ENCODE peak calls at places on chromosomes 7 and 10, in eight cellular contexts. One of them, this sample, is unnamed. For H3K9me3, the result is how much of the 10 kb centered on the place peaks cover.

GRCh38 chr10:44352316-44353127 is 32.4 kb downstream of the CXCL12 start:
- DNase-seq in tibial nerve: no peak
- DNase-seq in stomach: peak
- DNase-seq in IMR-90: peak
- DNase-seq in transverse colon: peak
- DNase-seq in right lobe of liver: no peak
- DNase-seq in A549: no peak
- DNase-seq in heart left ventricle: peak
- DNase-seq in this sample: no peak

GRCh38 chr7:31864646-31865045 is 177.6 kb downstream of the PPP1R17 start:
- DNase-seq in tibial nerve: no peak
- DNase-seq in transverse colon: no peak
- DNase-seq in right lobe of liver: no peak
- DNase-seq in stomach: no peak
- DNase-seq in heart left ventricle: no peak
- DNase-seq in A549: no peak
- DNase-seq in IMR-90: no peak
- DNase-seq in this sample: no peak

GRCh38 chr7:29192811-29193210 is 1.8 kb upstream of the CHN2 start:
- DNase-seq in right lobe of liver: no peak
- DNase-seq in tibial nerve: no peak
- DNase-seq in heart left ventricle: no peak
- DNase-seq in A549: no peak
- DNase-seq in stomach: no peak
- DNase-seq in transverse colon: no peak
- DNase-seq in IMR-90: no peak
- DNase-seq in this sample: no peak

GRCh38 chr10:61285749-61286148 is 167.4 kb downstream of the TMEM26 start:
- DNase-seq in stomach: no peak
- DNase-seq in right lobe of liver: no peak
- DNase-seq in tibial nerve: no peak
- DNase-seq in transverse colon: no peak
- DNase-seq in heart left ventricle: no peak
- DNase-seq in A549: no peak
- DNase-seq in IMR-90: no peak
- DNase-seq in this sample: no peak

GRCh38 chr7:154503962-154504550 is 451.9 kb downstream of the DPP6 start:
- DNase-seq in tibial nerve: no peak
- DNase-seq in right lobe of liver: no peak
- DNase-seq in A549: peak
- DNase-seq in IMR-90: peak
- DNase-seq in heart left ventricle: no peak
- DNase-seq in transverse colon: no peak
- DNase-seq in stomach: no peak
- DNase-seq in this sample: no peak

GRCh38 chr7:98307971-98308466 is 26.5 kb downstream of the BRI3 start:
- DNase-seq in heart left ventricle: no peak
- DNase-seq in IMR-90: no peak
- DNase-seq in tibial nerve: no peak
- DNase-seq in stomach: no peak
- DNase-seq in right lobe of liver: no peak
- DNase-seq in transverse colon: no peak
- DNase-seq in A549: no peak
- DNase-seq in this sample: no peak

GRCh38 chr7:141737118-141737835 is 881 bp upstream of the SSBP1 start:
- DNase-seq in transverse colon: peak
- DNase-seq in right lobe of liver: no peak
- DNase-seq in IMR-90: no peak
- DNase-seq in stomach: peak
- DNase-seq in A549: peak
- DNase-seq in tibial nerve: no peak
- DNase-seq in heart left ventricle: no peak
- DNase-seq in this sample: peak

GRCh38 chr10:97708976-97709745 is 4.4 kb upstream of the MARVELD1 start:
- DNase-seq in right lobe of liver: peak
- DNase-seq in tibial nerve: peak
- DNase-seq in heart left ventricle: peak
- DNase-seq in IMR-90: peak
- DNase-seq in stomach: peak
- DNase-seq in transverse colon: peak
- DNase-seq in A549: peak
- DNase-seq in this sample: peak

GRCh38 chr10:124719213-124719851 is 24.8 kb downstream of the FAM53B start:
- DNase-seq in IMR-90: peak
- DNase-seq in A549: peak
- DNase-seq in tibial nerve: peak
- DNase-seq in heart left ventricle: peak
- DNase-seq in right lobe of liver: peak
- DNase-seq in stomach: peak
- DNase-seq in transverse colon: peak
- DNase-seq in this sample: peak

GRCh38 chr10:95841711-95842498 is 65.9 kb upstream of the CC2D2B start:
- DNase-seq in transverse colon: peak
- DNase-seq in right lobe of liver: no peak
- DNase-seq in stomach: peak
- DNase-seq in A549: peak
- DNase-seq in IMR-90: peak
- DNase-seq in heart left ventricle: no peak
- DNase-seq in tibial nerve: peak
- DNase-seq in this sample: peak

GRCh38 chr7:110224643-110225042 is 866.3 kb upstream of the LRRN3 start:
- DNase-seq in stomach: no peak
- DNase-seq in IMR-90: peak
- DNase-seq in right lobe of liver: no peak
- DNase-seq in tibial nerve: no peak
- DNase-seq in A549: peak
- DNase-seq in heart left ventricle: no peak
- DNase-seq in transverse colon: no peak
- DNase-seq in this sample: no peak

GRCh38 chr10:50585921-50586739 is 37.6 kb downstream of the SGMS1 start:
- DNase-seq in IMR-90: peak
- DNase-seq in A549: peak
- DNase-seq in tibial nerve: no peak
- DNase-seq in stomach: no peak
- DNase-seq in right lobe of liver: no peak
- DNase-seq in heart left ventricle: no peak
- DNase-seq in transverse colon: no peak
- DNase-seq in this sample: no peak

GRCh38 chr7:148856035-148856881 is 27.8 kb downstream of the EZH2 start:
- DNase-seq in A549: peak
- DNase-seq in stomach: peak
- DNase-seq in tibial nerve: peak
- DNase-seq in transverse colon: peak
- DNase-seq in heart left ventricle: no peak
- DNase-seq in IMR-90: peak
- DNase-seq in right lobe of liver: no peak
- DNase-seq in this sample: peak

GRCh38 chr10:133129151-133129853 is 30.7 kb upstream of the KNDC1 start:
- DNase-seq in heart left ventricle: peak
- DNase-seq in A549: no peak
- DNase-seq in transverse colon: no peak
- DNase-seq in IMR-90: no peak
- DNase-seq in stomach: no peak
- DNase-seq in tibial nerve: no peak
- DNase-seq in right lobe of liver: no peak
- DNase-seq in this sample: peak

GRCh38 chr7:157470017-157470322 is 133.2 kb downstream of the DNAJB6 start:
- DNase-seq in heart left ventricle: no peak
- DNase-seq in IMR-90: no peak
- DNase-seq in transverse colon: no peak
- DNase-seq in stomach: peak
- DNase-seq in tibial nerve: no peak
- DNase-seq in A549: no peak
- DNase-seq in right lobe of liver: peak
- DNase-seq in this sample: no peak

GRCh38 chr7:37212526-37212925 is 236.1 kb downstream of the ELMO1 start:
- DNase-seq in transverse colon: no peak
- DNase-seq in IMR-90: no peak
- DNase-seq in tibial nerve: no peak
- DNase-seq in right lobe of liver: no peak
- DNase-seq in A549: no peak
- DNase-seq in heart left ventricle: no peak
- DNase-seq in stomach: no peak
- DNase-seq in this sample: no peak

GRCh38 chr10:102243304-102243703 is 2.0 kb upstream of the PITX3 start:
- DNase-seq in IMR-90: peak
- DNase-seq in A549: no peak
- DNase-seq in right lobe of liver: no peak
- DNase-seq in stomach: no peak
- DNase-seq in heart left ventricle: no peak
- DNase-seq in tibial nerve: no peak
- DNase-seq in transverse colon: no peak
- DNase-seq in this sample: no peak

GRCh38 chr10:125063256-125063945 is 97.0 kb downstream of the CTBP2 start:
- DNase-seq in heart left ventricle: no peak
- DNase-seq in stomach: no peak
- DNase-seq in A549: no peak
- DNase-seq in right lobe of liver: no peak
- DNase-seq in transverse colon: no peak
- DNase-seq in IMR-90: no peak
- DNase-seq in tibial nerve: no peak
- DNase-seq in this sample: no peak

GRCh38 chr7:41472427-41473125 is 230.3 kb downstream of the INHBA start:
- DNase-seq in A549: no peak
- DNase-seq in right lobe of liver: no peak
- DNase-seq in heart left ventricle: no peak
- DNase-seq in transverse colon: no peak
- DNase-seq in tibial nerve: no peak
- DNase-seq in IMR-90: peak
- DNase-seq in stomach: no peak
- DNase-seq in this sample: no peak

GRCh38 chr10:89088901-89089300 is 98.3 kb downstream of the FAS start:
- DNase-seq in A549: no peak
- DNase-seq in right lobe of liver: no peak
- DNase-seq in tibial nerve: no peak
- DNase-seq in transverse colon: no peak
- DNase-seq in IMR-90: peak
- DNase-seq in stomach: no peak
- DNase-seq in heart left ventricle: no peak
- DNase-seq in this sample: no peak

GRCh38 chr7:158355456-158356065 is 232.1 kb downstream of the PTPRN2 start:
- DNase-seq in A549: peak
- DNase-seq in heart left ventricle: no peak
- DNase-seq in right lobe of liver: no peak
- DNase-seq in stomach: no peak
- DNase-seq in IMR-90: no peak
- DNase-seq in transverse colon: no peak
- DNase-seq in tibial nerve: no peak
- DNase-seq in this sample: no peak

DNA sequence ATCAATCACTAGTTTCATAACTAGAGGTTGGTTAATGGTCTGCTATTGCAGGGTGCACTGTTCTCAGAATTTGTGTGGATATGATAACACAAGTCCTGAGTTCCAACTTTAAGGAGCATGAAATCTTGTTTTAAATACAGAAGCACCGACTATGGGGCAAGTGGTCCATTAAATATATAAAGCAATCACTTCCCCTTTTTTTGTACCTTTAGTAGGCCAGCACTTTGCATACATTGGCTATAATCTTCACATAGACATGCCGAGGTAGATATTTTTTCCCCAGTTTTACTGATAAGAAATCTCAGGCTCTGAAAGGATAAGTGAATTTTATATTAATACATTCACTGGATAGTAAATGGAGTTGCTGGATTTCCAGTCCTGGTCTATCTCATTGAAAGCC is 286.3 kb downstream of the NRG3 start:
- DNase-seq in IMR-90: no peak
- DNase-seq in A549: no peak
- DNase-seq in stomach: no peak
- DNase-seq in right lobe of liver: no peak
- DNase-seq in tibial nerve: no peak
- DNase-seq in transverse colon: no peak
- DNase-seq in heart left ventricle: no peak
- DNase-seq in this sample: no peak
- H3K9me3 ChIP-seq in IMR-90: under half
- H3K9me3 ChIP-seq in A549: under half
- H3K9me3 ChIP-seq in stomach: under half
- H3K9me3 ChIP-seq in right lobe of liver: under half
- H3K9me3 ChIP-seq in tibial nerve: under half
- H3K9me3 ChIP-seq in transverse colon: under half
- H3K9me3 ChIP-seq in heart left ventricle: under half
- H3K9me3 ChIP-seq in this sample: under half

GRCh38 chr7:108147031-108147563 is 16.9 kb upstream of the LAMB4 start:
- DNase-seq in right lobe of liver: no peak
- DNase-seq in tibial nerve: no peak
- DNase-seq in transverse colon: no peak
- DNase-seq in IMR-90: no peak
- DNase-seq in heart left ventricle: no peak
- DNase-seq in A549: no peak
- DNase-seq in stomach: no peak
- DNase-seq in this sample: no peak
- TF ChIP-seq POLR2A in right lobe of liver: no peak
- TF ChIP-seq POLR2A in tibial nerve: no peak
- TF ChIP-seq POLR2A in transverse colon: no peak
- TF ChIP-seq POLR2A in IMR-90: no peak
- TF ChIP-seq POLR2A in heart left ventricle: no peak
- TF ChIP-seq POLR2A in A549: no peak
- TF ChIP-seq POLR2A in stomach: no peak
- TF ChIP-seq POLR2A in this sample: no peak

GRCh38 chr7:6106140-6106904 is 75.1 kb downstream of the ANKRD61 start:
- DNase-seq in tibial nerve: peak
- DNase-seq in heart left ventricle: no peak
- DNase-seq in transverse colon: peak
- DNase-seq in right lobe of liver: no peak
- DNase-seq in A549: peak
- DNase-seq in stomach: no peak
- DNase-seq in IMR-90: peak
- DNase-seq in this sample: no peak
- H3K27ac ChIP-seq in tibial nerve: peak
- H3K27ac ChIP-seq in heart left ventricle: peak
- H3K27ac ChIP-seq in transverse colon: peak
- H3K27ac ChIP-seq in right lobe of liver: peak
- H3K27ac ChIP-seq in A549: peak
- H3K27ac ChIP-seq in stomach: peak
- H3K27ac ChIP-seq in IMR-90: peak
- H3K27ac ChIP-seq in this sample: peak

GRCh38 chr10:113957013-113957412 is 86.7 kb upstream of the ADRB1 start:
- DNase-seq in stomach: no peak
- DNase-seq in right lobe of liver: no peak
- DNase-seq in IMR-90: peak
- DNase-seq in heart left ventricle: no peak
- DNase-seq in tibial nerve: no peak
- DNase-seq in A549: peak
- DNase-seq in transverse colon: no peak
- DNase-seq in this sample: no peak

GRCh38 chr10:113961261-113961938 is 82.3 kb upstream of the ADRB1 start:
- DNase-seq in tibial nerve: no peak
- DNase-seq in transverse colon: peak
- DNase-seq in IMR-90: no peak
- DNase-seq in A549: no peak
- DNase-seq in right lobe of liver: no peak
- DNase-seq in heart left ventricle: no peak
- DNase-seq in stomach: no peak
- DNase-seq in this sample: peak

GRCh38 chr10:113958631-113959382 is 84.9 kb upstream of the ADRB1 start:
- DNase-seq in transverse colon: peak
- DNase-seq in stomach: peak
- DNase-seq in heart left ventricle: peak
- DNase-seq in IMR-90: peak
- DNase-seq in tibial nerve: peak
- DNase-seq in A549: peak
- DNase-seq in right lobe of liver: peak
- DNase-seq in this sample: peak

GRCh38 chr10:113960617-113961260 is 82.9 kb upstream of the ADRB1 start:
- DNase-seq in IMR-90: no peak
- DNase-seq in transverse colon: peak
- DNase-seq in stomach: peak
- DNase-seq in right lobe of liver: no peak
- DNase-seq in tibial nerve: no peak
- DNase-seq in A549: peak
- DNase-seq in heart left ventricle: no peak
- DNase-seq in this sample: peak

GRCh38 chr10:113959383-113959760 is 84.3 kb upstream of the ADRB1 start:
- DNase-seq in transverse colon: peak
- DNase-seq in right lobe of liver: peak
- DNase-seq in A549: peak
- DNase-seq in heart left ventricle: no peak
- DNase-seq in stomach: peak
- DNase-seq in IMR-90: no peak
- DNase-seq in tibial nerve: no peak
- DNase-seq in this sample: peak
- H3K9me3 ChIP-seq in transverse colon: under half
- H3K9me3 ChIP-seq in right lobe of liver: under half
- H3K9me3 ChIP-seq in A549: under half
- H3K9me3 ChIP-seq in heart left ventricle: under half
- H3K9me3 ChIP-seq in stomach: under half
- H3K9me3 ChIP-seq in IMR-90: under half
- H3K9me3 ChIP-seq in tibial nerve: under half
- H3K9me3 ChIP-seq in this sample: under half